ENCODE peak calls at places on chromosomes 16 and 17, in four cellular contexts. One of them, this sample, is unnamed.

GRCh38 chr16:22188595-22189442 is 17.3 kb upstream of the EEF2K start:
- DNase-seq in K562: peak
- DNase-seq in H1: no peak
- DNase-seq in HepG2: peak
- DNase-seq in this sample: peak

GRCh38 chr17:21242026-21242700 is 11.0 kb downstream of the NATD1 start:
- DNase-seq in K562: no peak
- DNase-seq in H1: no peak
- DNase-seq in HepG2: no peak
- DNase-seq in this sample: no peak

GRCh38 chr17:73944366-73944765 is 259.1 kb upstream of the RPL38 start:
- DNase-seq in K562: no peak
- DNase-seq in H1: no peak
- DNase-seq in HepG2: no peak
- DNase-seq in this sample: no peak

GRCh38 chr17:36849871-36850348 is 87.4 kb upstream of the LHX1 start:
- DNase-seq in K562: peak
- DNase-seq in H1: no peak
- DNase-seq in HepG2: no peak
- DNase-seq in this sample: peak

GRCh38 chr17:78759969-78760352 is 22.1 kb downstream of the CYTH1 start:
- DNase-seq in K562: no peak
- DNase-seq in H1: no peak
- DNase-seq in HepG2: no peak
- DNase-seq in this sample: no peak

GRCh38 chr17:9095390-9095789 is 74.1 kb downstream of the NTN1 start:
- DNase-seq in K562: no peak
- DNase-seq in H1: no peak
- DNase-seq in HepG2: no peak
- DNase-seq in this sample: no peak

GRCh38 chr16:61323456-61323855 is 712.8 kb downstream of the CDH8 start:
- DNase-seq in K562: no peak
- DNase-seq in H1: no peak
- DNase-seq in HepG2: peak
- DNase-seq in this sample: no peak

GRCh38 chr17:76265624-76266243 is 586 bp downstream of the UBALD2 start:
- DNase-seq in K562: peak
- DNase-seq in H1: no peak
- DNase-seq in HepG2: no peak
- DNase-seq in this sample: no peak

GRCh38 chr17:10135539-10136257 is 62.7 kb downstream of the GAS7 start:
- DNase-seq in K562: no peak
- DNase-seq in H1: no peak
- DNase-seq in HepG2: no peak
- DNase-seq in this sample: no peak

GRCh38 chr17:83174859-83175550 is 95.6 kb downstream of the METRNL start:
- DNase-seq in K562: no peak
- DNase-seq in H1: no peak
- DNase-seq in HepG2: no peak
- DNase-seq in this sample: no peak

GRCh38 chr17:1733759-1734158 is 8.9 kb upstream of the SERPINF2 start:
- DNase-seq in K562: no peak
- DNase-seq in H1: no peak
- DNase-seq in HepG2: no peak
- DNase-seq in this sample: no peak

GRCh38 chr16:9122969-9123368 is 31.5 kb downstream of the HAPSTR1 start:
- DNase-seq in K562: no peak
- DNase-seq in H1: no peak
- DNase-seq in HepG2: no peak
- DNase-seq in this sample: no peak

GRCh38 chr17:73976676-73977521 is 226.6 kb upstream of the RPL38 start:
- DNase-seq in K562: peak
- DNase-seq in H1: no peak
- DNase-seq in HepG2: no peak
- DNase-seq in this sample: no peak

GRCh38 chr17:67496286-67496685 is 119.2 kb downstream of the PITPNC1 start:
- DNase-seq in K562: no peak
- DNase-seq in H1: no peak
- DNase-seq in HepG2: peak
- DNase-seq in this sample: no peak

GRCh38 chr17:43953746-43954145 is at the start of gene PYY:
- DNase-seq in K562: no peak
- DNase-seq in H1: no peak
- DNase-seq in HepG2: no peak
- DNase-seq in this sample: no peak

GRCh38 chr16:73170587-73170986 is 122.7 kb upstream of the ZFHX3 start:
- DNase-seq in K562: no peak
- DNase-seq in H1: no peak
- DNase-seq in HepG2: no peak
- DNase-seq in this sample: no peak

GRCh38 chr17:65531508-65532431 is 29.7 kb downstream of the AXIN2 start:
- DNase-seq in K562: no peak
- DNase-seq in H1: no peak
- DNase-seq in HepG2: no peak
- DNase-seq in this sample: no peak

GRCh38 chr17:9456265-9456664 is 119.4 kb downstream of the STX8 start:
- DNase-seq in K562: peak
- DNase-seq in H1: no peak
- DNase-seq in HepG2: peak
- DNase-seq in this sample: no peak

GRCh38 chr17:79630821-79631639 is 20.2 kb upstream of the RBFOX3 start:
- DNase-seq in K562: no peak
- DNase-seq in H1: no peak
- DNase-seq in HepG2: no peak
- DNase-seq in this sample: no peak

GRCh38 chr17:77464988-77465357 is 324.2 kb downstream of the SEC14L1 start:
- DNase-seq in K562: no peak
- DNase-seq in H1: no peak
- DNase-seq in HepG2: no peak
- DNase-seq in this sample: no peak

GRCh38 chr17:32355649-32356377 is 5.9 kb downstream of the ZNF207 start:
- DNase-seq in K562: no peak
- DNase-seq in H1: no peak
- DNase-seq in HepG2: no peak
- DNase-seq in this sample: no peak

GRCh38 chr16:23716484-23716883 is 3.5 kb upstream of the ERN2 start:
- DNase-seq in K562: no peak
- DNase-seq in H1: no peak
- DNase-seq in HepG2: no peak
- DNase-seq in this sample: no peak

GRCh38 chr16:51062039-51062438 is 89.0 kb downstream of the SALL1 start:
- DNase-seq in K562: no peak
- DNase-seq in H1: no peak
- DNase-seq in HepG2: peak
- DNase-seq in this sample: no peak

GRCh38 chr16:11129378-11129781 is 126.6 kb downstream of the SOCS1 start:
- DNase-seq in K562: peak
- DNase-seq in H1: no peak
- DNase-seq in HepG2: no peak
- DNase-seq in this sample: no peak

GRCh38 chr17:50167371-50167770 is 1.6 kb downstream of the SGCA start:
- DNase-seq in K562: no peak
- DNase-seq in H1: no peak
- DNase-seq in HepG2: no peak
- DNase-seq in this sample: no peak

GRCh38 chr17:54900457-54901229 is at the start of gene TOM1L1:
- DNase-seq in K562: peak
- DNase-seq in H1: peak
- DNase-seq in HepG2: peak
- DNase-seq in this sample: peak

GRCh38 chr17:72465191-72466024 is 344.6 kb downstream of the SOX9 start:
- DNase-seq in K562: no peak
- DNase-seq in H1: no peak
- DNase-seq in HepG2: peak
- DNase-seq in this sample: peak

GRCh38 chr16:57915811-57916479 is 55.0 kb downstream of the CNGB1 start:
- DNase-seq in K562: no peak
- DNase-seq in H1: no peak
- DNase-seq in HepG2: no peak
- DNase-seq in this sample: no peak

GRCh38 chr16:58197314-58198012 is 443 bp downstream of the CSNK2A2 start:
- DNase-seq in K562: peak
- DNase-seq in H1: no peak
- DNase-seq in HepG2: no peak
- DNase-seq in this sample: no peak

GRCh38 chr17:47670064-47670463 is 20.3 kb downstream of the KPNB1 start:
- DNase-seq in K562: no peak
- DNase-seq in H1: no peak
- DNase-seq in HepG2: no peak
- DNase-seq in this sample: no peak
- TF ChIP-seq FOSL1 in K562: no peak
- TF ChIP-seq FOSL1 in H1: no peak
- TF ChIP-seq FOSL1 in HepG2: no peak
- TF ChIP-seq FOSL1 in this sample: no peak

GRCh38 chr17:62140376-62140775 is 75.3 kb upstream of the MED13 start:
- DNase-seq in K562: no peak
- DNase-seq in H1: no peak
- DNase-seq in HepG2: no peak
- DNase-seq in this sample: no peak
- H2AFZ ChIP-seq in K562: no peak
- H2AFZ ChIP-seq in H1: no peak
- H2AFZ ChIP-seq in HepG2: no peak
- H2AFZ ChIP-seq in this sample: no peak

DNA sequence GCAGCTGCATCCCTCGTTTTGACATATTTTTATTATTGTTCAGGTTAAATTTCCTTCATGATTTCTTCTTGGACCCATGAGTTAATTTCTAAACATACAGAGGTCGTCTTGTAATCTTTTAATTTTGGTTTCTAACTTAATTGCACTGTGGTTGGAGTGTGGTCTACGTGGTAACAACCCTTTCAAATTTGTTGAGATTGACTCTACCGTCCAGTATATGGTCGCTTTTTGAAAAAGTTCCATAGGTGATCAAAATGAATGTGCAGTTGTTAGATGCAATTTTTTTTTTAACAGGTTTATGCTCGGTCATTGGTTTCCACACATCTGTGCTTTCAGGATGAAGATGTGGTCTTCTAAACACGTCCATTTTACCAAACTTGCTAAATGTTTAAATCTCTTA is 11.0 kb upstream of the SLC6A4 start:
- DNase-seq in K562: no peak
- DNase-seq in H1: no peak
- DNase-seq in HepG2: no peak
- DNase-seq in this sample: no peak
- TF ChIP-seq FOSL1 in K562: no peak
- TF ChIP-seq FOSL1 in H1: no peak
- TF ChIP-seq FOSL1 in HepG2: no peak
- TF ChIP-seq FOSL1 in this sample: no peak

DNA sequence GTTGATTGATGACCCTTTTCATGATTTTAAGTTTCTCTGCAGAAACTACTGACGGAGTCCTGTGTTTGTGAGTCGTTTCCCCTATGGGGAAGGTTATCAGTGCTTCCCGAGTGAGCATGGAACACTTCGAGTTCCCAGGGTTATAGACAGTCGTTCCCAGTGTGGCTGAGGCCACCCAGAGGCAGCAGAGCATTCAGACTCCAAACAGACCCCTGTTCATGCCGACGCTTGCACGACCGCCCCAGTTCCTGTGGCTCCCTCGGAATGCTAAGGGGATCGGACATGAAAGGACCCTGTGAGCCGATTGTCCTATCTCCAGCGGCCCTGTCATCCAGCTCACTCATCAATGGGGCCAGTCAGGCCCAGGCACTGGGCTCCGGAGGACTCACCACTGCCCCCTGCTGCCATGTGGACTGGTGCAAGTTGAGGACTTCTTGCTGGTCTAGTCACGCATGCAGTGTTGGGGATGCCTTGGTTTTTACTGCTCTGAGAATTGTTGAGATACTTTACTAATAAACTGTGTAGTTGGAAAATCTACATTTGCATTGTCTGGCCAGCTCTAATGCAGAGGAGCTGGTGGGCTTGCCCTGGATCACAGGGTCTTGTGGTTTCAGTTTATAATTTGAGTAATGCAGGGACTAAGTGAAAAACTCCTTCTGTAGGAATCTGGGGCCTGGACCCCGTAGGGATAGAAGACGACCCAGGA is 3.1 kb upstream of the RPL13 start:
- DNase-seq in K562: peak
- DNase-seq in H1: no peak
- DNase-seq in HepG2: peak
- DNase-seq in this sample: peak
- H2AFZ ChIP-seq in K562: no peak
- H2AFZ ChIP-seq in H1: no peak
- H2AFZ ChIP-seq in HepG2: no peak
- H2AFZ ChIP-seq in this sample: no peak

GRCh38 chr16:64736887-64737286 is 385.0 kb downstream of the CDH11 start:
- DNase-seq in K562: no peak
- DNase-seq in H1: no peak
- DNase-seq in HepG2: no peak
- DNase-seq in this sample: no peak

GRCh38 chr16:64745275-64745674 is 376.6 kb downstream of the CDH11 start:
- DNase-seq in K562: no peak
- DNase-seq in H1: no peak
- DNase-seq in HepG2: no peak
- DNase-seq in this sample: no peak

GRCh38 chr16:64740261-64740660 is 381.6 kb downstream of the CDH11 start:
- DNase-seq in K562: no peak
- DNase-seq in H1: no peak
- DNase-seq in HepG2: no peak
- DNase-seq in this sample: no peak

GRCh38 chr16:64738321-64738960 is 383.4 kb downstream of the CDH11 start:
- DNase-seq in K562: no peak
- DNase-seq in H1: no peak
- DNase-seq in HepG2: no peak
- DNase-seq in this sample: no peak

DNA sequence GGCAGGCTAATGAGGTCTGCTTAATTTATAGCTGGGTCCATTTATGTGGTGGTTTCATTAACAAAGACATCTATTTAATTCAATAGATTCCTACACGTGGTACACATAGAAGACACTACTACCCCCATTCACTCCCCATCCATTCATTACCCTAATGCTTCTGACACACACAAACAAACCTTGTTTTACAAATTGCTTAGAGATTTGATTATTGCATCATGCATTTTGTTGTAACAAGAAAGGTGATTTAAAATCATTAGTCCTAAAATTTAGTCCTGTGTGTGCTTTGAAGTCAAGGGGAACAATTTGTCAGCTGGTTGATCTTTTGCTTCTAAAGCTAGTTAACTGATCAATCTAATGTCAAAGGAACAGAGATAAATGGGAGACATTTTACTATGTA is 379.3 kb downstream of the CDH11 start:
- DNase-seq in K562: no peak
- DNase-seq in H1: no peak
- DNase-seq in HepG2: no peak
- DNase-seq in this sample: no peak
- TF ChIP-seq FOSL1 in K562: no peak
- TF ChIP-seq FOSL1 in H1: no peak
- TF ChIP-seq FOSL1 in HepG2: no peak
- TF ChIP-seq FOSL1 in this sample: no peak

DNA sequence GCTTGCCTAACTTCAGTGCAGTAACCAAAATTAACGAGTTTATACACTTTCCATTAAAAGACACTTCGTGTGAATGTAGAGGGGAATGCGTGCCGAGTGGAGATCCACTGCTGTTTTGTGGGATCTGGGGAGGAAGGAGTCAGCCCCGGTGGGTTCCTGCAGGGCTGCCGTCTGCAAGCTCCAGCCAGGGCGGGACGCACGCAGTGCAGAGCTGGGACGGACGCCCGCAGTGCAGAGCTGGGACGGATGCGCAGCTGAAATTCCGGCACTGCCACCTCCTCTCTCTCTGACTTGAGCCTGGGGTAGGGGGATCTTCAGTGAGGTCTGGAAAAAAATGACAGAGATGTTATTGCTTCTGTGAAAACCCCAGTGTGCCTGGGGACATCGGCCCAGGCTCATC is 16.5 kb upstream of the ZC3H18 start:
- DNase-seq in K562: no peak
- DNase-seq in H1: no peak
- DNase-seq in HepG2: no peak
- DNase-seq in this sample: no peak
- H2AFZ ChIP-seq in K562: no peak
- H2AFZ ChIP-seq in H1: no peak
- H2AFZ ChIP-seq in HepG2: no peak
- H2AFZ ChIP-seq in this sample: no peak

This sample was measured in HCT116.